ENCODE peak calls at places on chromosomes 4 and X, in nine cellular contexts. L is SK-N-DZ; N is NCI-H1092; T is body of pancreas; W is GM04503; Q is HTR-8/SVneo; C is ELR; B is cardiac septum; S is activated gamma-delta T cell treated with anti-CD3 and anti-CD28 coated beads, Interleukin-2, amount 50 U/mL, for 16 hours. H is an unnamed sample.

GRCh38 chrX:40755291-40756249 is 20.2 kb upstream of the MED14 start:
- DNase-seq in L (no peak), N (no peak), T (peak), W (no peak), Q (no peak), C (no peak), B (peak), S (no peak), H (no peak)

GRCh38 chr4:52873191-52873590 is 11.1 kb downstream of the RASL11B start:
- DNase-seq in L (no peak), N (no peak), T (peak), W (no peak), Q (no peak), C (no peak), B (no peak), S (no peak), H (no peak)

GRCh38 chr4:168811793-168812651 is 198.0 kb downstream of the CBR4 start:
- DNase-seq in L (peak), N (no peak), T (no peak), W (no peak), Q (no peak), C (peak), B (no peak), S (no peak), H (no peak)

GRCh38 chrX:68910743-68911142 is 81.9 kb downstream of the EFNB1 start:
- DNase-seq in L (no peak), N (no peak), T (no peak), W (no peak), Q (no peak), C (no peak), B (no peak), S (no peak), H (no peak)

GRCh38 chr4:74623041-74623440 is 171.3 kb downstream of the BTC start:
- DNase-seq in L (peak), N (no peak), T (no peak), W (no peak), Q (no peak), C (peak), B (no peak), S (no peak), H (no peak)

GRCh38 chr4:2256781-2257191 is 5.1 kb downstream of the MXD4 start:
- DNase-seq in L (no peak), N (no peak), T (peak), W (no peak), Q (no peak), C (no peak), B (peak), S (no peak), H (no peak)

GRCh38 chr4:161222889-161223288 is 940.9 kb downstream of the FSTL5 start:
- DNase-seq in L (no peak), N (no peak), T (no peak), W (no peak), Q (no peak), C (no peak), B (no peak), S (no peak), H (no peak)

GRCh38 chrX:155071694-155072215 is 447 bp downstream of the BRCC3 start:
- DNase-seq in L (peak), N (no peak), T (no peak), W (no peak), Q (no peak), C (peak), B (no peak), S (no peak), H (no peak)

GRCh38 chr4:26284536-26284935 is 36.3 kb upstream of the RBPJ start:
- DNase-seq in L (no peak), N (no peak), T (no peak), W (no peak), Q (no peak), C (peak), B (no peak), S (no peak), H (no peak)

GRCh38 chrX:96776966-96777365 is 92.3 kb downstream of the DIAPH2 start:
- DNase-seq in L (no peak), N (no peak), T (no peak), W (no peak), Q (no peak), C (peak), B (no peak), S (no peak), H (no peak)

GRCh38 chr4:108272566-108272965 is 103.8 kb upstream of the LEF1 start:
- DNase-seq in L (no peak), N (no peak), T (no peak), W (no peak), Q (no peak), C (peak), B (no peak), S (no peak), H (no peak)

GRCh38 chr4:152039085-152039484 is 278.3 kb upstream of the GATB start:
- DNase-seq in L (no peak), N (no peak), T (no peak), W (no peak), Q (peak), C (peak), B (no peak), S (no peak), H (no peak)

GRCh38 chrX:17377795-17378194 is 2.8 kb downstream of the NHS start:
- DNase-seq in L (no peak), N (no peak), T (no peak), W (no peak), Q (no peak), C (no peak), B (no peak), S (no peak), H (no peak)

GRCh38 chrX:71067079-71067478 is 1.1 kb downstream of the SNX12 start:
- DNase-seq in L (no peak), N (no peak), T (no peak), W (no peak), Q (no peak), C (no peak), B (no peak), S (no peak), H (no peak)

GRCh38 chr4:185810746-185811508 is 1.1 kb downstream of the SORBS2 start:
- DNase-seq in L (no peak), N (no peak), T (no peak), W (no peak), Q (no peak), C (no peak), B (no peak), S (no peak), H (no peak)

GRCh38 chr4:177131736-177132135 is 177.9 kb upstream of the NEIL3 start:
- DNase-seq in L (no peak), N (no peak), T (no peak), W (no peak), Q (no peak), C (no peak), B (no peak), S (no peak), H (no peak)

GRCh38 chr4:120921456-120922389 is 803 bp downstream of the PRDM5 start:
- DNase-seq in L (peak), N (no peak), T (peak), W (peak), Q (peak), C (peak), B (peak), S (no peak), H (no peak)

GRCh38 chr4:3240936-3241522 is 7.9 kb upstream of the MSANTD1 start:
- DNase-seq in L (no peak), N (no peak), T (no peak), W (no peak), Q (no peak), C (no peak), B (no peak), S (no peak), H (no peak)

GRCh38 chrX:129115104-129115503 is 408.2 kb downstream of the SMARCA1 start:
- DNase-seq in L (peak), N (peak), T (peak), W (no peak), Q (peak), C (peak), B (no peak), S (no peak), H (no peak)

GRCh38 chr4:164847967-164848649 is 28.9 kb upstream of the APELA start:
- DNase-seq in L (no peak), N (no peak), T (no peak), W (no peak), Q (no peak), C (no peak), B (no peak), S (no peak), H (no peak)

GRCh38 chrX:40100141-40100536 is 2.4 kb upstream of the BCOR start:
- DNase-seq in L (no peak), N (no peak), T (peak), W (no peak), Q (no peak), C (no peak), B (no peak), S (no peak), H (no peak)

GRCh38 chr4:5114911-5115310 is 63.6 kb downstream of the STK32B start:
- DNase-seq in L (no peak), N (no peak), T (no peak), W (peak), Q (no peak), C (no peak), B (no peak), S (no peak), H (no peak)

GRCh38 chrX:41386222-41386990 is 52.4 kb downstream of the DDX3X start:
- DNase-seq in L (no peak), N (no peak), T (no peak), W (no peak), Q (no peak), C (no peak), B (no peak), S (no peak), H (no peak)

GRCh38 chrX:17654116-17654515 is 83.2 kb upstream of the SCML1 start:
- DNase-seq in L (no peak), N (no peak), T (no peak), W (no peak), Q (no peak), C (no peak), B (no peak), S (peak), H (no peak)

GRCh38 chr4:8317474-8317873 is 47.9 kb downstream of the HTRA3 start:
- DNase-seq in L (no peak), N (no peak), T (no peak), W (no peak), Q (no peak), C (no peak), B (peak), S (no peak), H (no peak)

GRCh38 chr4:64158648-64159326 is 250.5 kb downstream of the TECRL start:
- DNase-seq in L (peak), N (peak), T (peak), W (peak), Q (peak), C (peak), B (no peak), S (no peak), H (peak)

H was measured in immature natural killer cell.